ENCODE peak calls at places on chromosomes 6 and 20, in four cellular contexts. C is upper lobe of right lung, D is HepG2, L is stomach. A is an unnamed sample.

GRCh38 chr20:11522359-11522758 is 395.3 kb upstream of the BTBD3 start:
- DNase-seq in C (no peak), D (no peak), L (no peak), A (no peak)

GRCh38 chr6:14082287-14082686 is 35.3 kb upstream of the CD83 start:
- DNase-seq in C (no peak), D (no peak), L (no peak), A (no peak)

GRCh38 chr6:133590196-133590595 is 298.7 kb upstream of the TCF21 start:
- DNase-seq in C (no peak), D (no peak), L (no peak), A (no peak)

GRCh38 chr6:41730531-41731436 is 4.6 kb downstream of the TFEB start:
- DNase-seq in C (peak; percentile 32), D (no peak), L (no peak), A (peak; percentile 71)

GRCh38 chr6:10276106-10276505 is 138.8 kb downstream of the TFAP2A start:
- DNase-seq in C (no peak), D (no peak), L (no peak), A (no peak)

GRCh38 chr6:154874684-154875594 is 120.2 kb upstream of the TIAM2 start:
- DNase-seq in C (no peak), D (peak; percentile 64), L (no peak), A (no peak)

GRCh38 chr20:38405132-38405531 is 30.0 kb downstream of the SNHG17 start:
- DNase-seq in C (no peak), D (no peak), L (no peak), A (no peak)

GRCh38 chr6:142850653-142851434 is 94.1 kb downstream of the HIVEP2 start:
- DNase-seq in C (no peak), D (no peak), L (no peak), A (no peak)

GRCh38 chr6:52603000-52603795 is 26.3 kb upstream of the TRAM2 start:
- DNase-seq in C (no peak), D (no peak), L (no peak), A (no peak)

GRCh38 chr20:3307695-3308094 is 68.7 kb upstream of the SLC4A11 start:
- DNase-seq in C (no peak), D (no peak), L (no peak), A (no peak)

GRCh38 chr6:57254055-57254717 is 32.1 kb upstream of the RAB23 start:
- DNase-seq in C (no peak), D (peak; percentile 27), L (no peak), A (no peak)

GRCh38 chr6:107488174-107488874 is 1.6 kb upstream of the SOBP start:
- DNase-seq in C (no peak), D (no peak), L (no peak), A (no peak)

DNA sequence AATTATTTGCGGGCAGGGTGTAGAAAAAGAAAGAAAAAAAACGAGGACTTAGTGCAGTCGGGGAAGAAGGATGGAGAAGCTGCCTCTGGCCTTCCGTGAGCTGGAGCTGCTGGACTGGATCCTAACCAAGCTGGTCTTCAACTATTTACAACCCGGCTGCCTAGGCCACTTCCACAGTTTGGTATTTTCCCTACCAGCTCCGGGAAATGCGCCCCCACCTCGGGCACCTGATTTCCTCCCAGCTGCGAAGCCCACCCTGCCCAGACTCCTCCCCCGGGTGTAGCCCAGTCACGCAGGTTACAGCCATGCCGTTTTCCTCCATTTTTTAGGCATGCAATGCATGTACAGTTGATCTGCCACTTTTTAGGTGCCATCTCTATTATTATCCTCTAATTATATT is 21.2 kb downstream of the THEMIS start:
- DNase-seq in C (no peak), D (no peak), L (no peak), A (peak; percentile 62)
- H3K4me3 ChIP-seq in C (no peak overlapping the region), D (no peak overlapping the region), L (no peak overlapping the region), A (no peak overlapping the region)

DNA sequence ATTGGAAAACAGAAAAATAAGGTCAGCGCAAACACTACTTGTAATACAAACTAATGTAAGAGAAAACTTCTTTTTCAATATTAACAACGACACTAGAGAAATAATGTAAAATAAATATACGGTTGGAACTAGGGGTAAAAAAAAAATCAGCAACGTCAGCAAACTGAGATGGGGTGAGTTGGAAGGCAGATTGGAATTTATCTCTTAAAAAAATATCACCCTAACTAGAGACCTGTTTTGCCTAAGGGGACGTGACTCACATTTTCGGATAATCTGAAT is 722 bp upstream of the UTRN start:
- DNase-seq in C (no peak), D (no peak), L (no peak), A (no peak)
- H3K27ac ChIP-seq in C (peak overlapping the region; percentile 86), D (peak overlapping the region; percentile 88), L (peak overlapping the region; percentile 92), A (peak overlapping the region; percentile 92)

DNA sequence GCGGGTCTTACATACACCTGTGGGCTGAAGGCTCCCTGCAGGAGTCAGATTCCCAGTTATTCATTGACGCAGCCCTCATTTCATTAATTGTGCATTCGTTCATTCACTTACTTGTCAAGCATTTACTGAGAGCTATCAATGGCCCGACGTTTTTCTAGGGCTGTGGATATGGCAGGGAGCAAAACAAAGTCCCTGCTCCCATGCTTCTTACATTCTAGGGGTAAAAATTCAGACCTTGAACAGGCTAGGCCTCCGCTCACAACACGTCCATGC is 369 bp upstream of the NSFL1C start:
- DNase-seq in C (no peak), D (no peak), L (no peak), A (no peak)
- H3K4me3 ChIP-seq in C (peak overlapping the region; percentile 81), D (peak overlapping the region; percentile 55), L (peak overlapping the region; percentile 100), A (peak overlapping the region; percentile 100)

DNA sequence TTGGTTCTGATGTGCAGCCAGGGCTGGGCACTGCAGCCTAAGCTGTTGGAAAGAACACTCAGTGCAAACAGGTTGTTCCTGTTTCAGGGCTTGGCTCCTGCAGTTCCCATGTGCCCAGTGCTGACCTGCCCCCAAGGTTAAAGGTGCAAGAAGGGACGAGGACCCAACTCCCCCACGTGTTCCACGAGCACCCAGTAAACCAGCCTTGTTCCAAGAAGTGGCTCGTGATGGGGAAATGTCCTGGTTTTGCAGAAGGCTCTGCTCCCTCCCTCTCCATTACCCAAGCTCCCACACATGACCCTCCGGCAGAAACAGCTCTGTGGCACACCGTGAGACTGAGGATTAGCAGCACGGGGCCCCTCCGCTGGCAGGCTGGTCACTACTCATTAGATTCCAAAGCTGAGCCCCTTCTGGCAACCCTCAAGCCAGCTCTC is 9.4 kb downstream of the ACSS1 start:
- DNase-seq in C (peak; percentile 71), D (no peak), L (peak; percentile 78), A (peak; percentile 61)
- H3K27ac ChIP-seq in C (no peak overlapping the region), D (no peak overlapping the region), L (peak overlapping the region; percentile 54), A (no peak overlapping the region)

GRCh38 chr6:146542881-146543210 is 787 bp upstream of the RAB32 start:
- DNase-seq in C (no peak), D (no peak), L (no peak), A (no peak)

GRCh38 chr6:146545608-146546007 is 2.0 kb downstream of the RAB32 start:
- DNase-seq in C (no peak), D (no peak), L (no peak), A (no peak)

GRCh38 chr6:146544783-146545182 is 1.1 kb downstream of the RAB32 start:
- DNase-seq in C (no peak), D (no peak), L (no peak), A (no peak)

GRCh38 chr6:146543211-146543939 is at the start of gene RAB32:
- DNase-seq in C (peak; percentile 98), D (peak; percentile 89), L (peak; percentile 94), A (peak; percentile 98)

GRCh38 chr6:146543940-146544661 is 468 bp downstream of the RAB32 start:
- DNase-seq in C (no peak), D (peak; percentile 74), L (peak; percentile 49), A (no peak)
- H3K4me3 ChIP-seq in C (peak overlapping the region; percentile 88), D (peak overlapping the region; percentile 70), L (peak overlapping the region; percentile 59), A (peak overlapping the region; percentile 58)

A was measured in spleen.